ENCODE peak calls at places on chromosomes 16 and 17, in five cellular contexts. Z, N, T, J and V are unnamed samples.

GRCh38 chr17:64531955-64532371 is 25.2 kb downstream of the CEP95 start:
- DNase-seq in Z (no peak), N (no peak), T (no peak), J (no peak), V (no peak)

GRCh38 chr17:36024440-36024839 is 6.7 kb upstream of the CCL23 start:
- DNase-seq in Z (no peak), N (no peak), T (no peak), J (no peak), V (no peak)

GRCh38 chr17:40313660-40314556 is 4.9 kb downstream of the RARA start:
- DNase-seq in Z (peak), N (no peak), T (no peak), J (no peak), V (no peak)

GRCh38 chr17:71699907-71700306 is 420.9 kb upstream of the SOX9 start:
- DNase-seq in Z (no peak), N (no peak), T (no peak), J (no peak), V (no peak)

GRCh38 chr16:48612621-48613020 is 2.6 kb upstream of the N4BP1 start:
- DNase-seq in Z (no peak), N (no peak), T (no peak), J (no peak), V (no peak)

GRCh38 chr16:85354623-85355514 is 242.6 kb upstream of the CIBAR2 start:
- DNase-seq in Z (peak), N (no peak), T (no peak), J (no peak), V (no peak)

GRCh38 chr17:54439816-54440215 is 460.8 kb upstream of the TOM1L1 start:
- DNase-seq in Z (no peak), N (no peak), T (no peak), J (no peak), V (no peak)

GRCh38 chr16:11342021-11342855 is 3.0 kb upstream of the RMI2 start:
- DNase-seq in Z (no peak), N (no peak), T (no peak), J (no peak), V (no peak)

GRCh38 chr17:76243826-76244679 is 3.8 kb upstream of the RNF157 start:
- DNase-seq in Z (no peak), N (no peak), T (no peak), J (no peak), V (peak)

GRCh38 chr17:8832711-8833352 is 33.7 kb upstream of the MFSD6L start:
- DNase-seq in Z (no peak), N (peak), T (no peak), J (no peak), V (no peak)

GRCh38 chr16:49462989-49463371 is 89.4 kb downstream of the C16orf78 start:
- DNase-seq in Z (no peak), N (no peak), T (no peak), J (no peak), V (peak)

GRCh38 chr17:54096216-54096615 is 273.5 kb downstream of the KIF2B start:
- DNase-seq in Z (no peak), N (no peak), T (no peak), J (no peak), V (no peak)

GRCh38 chr16:11254913-11255736 is 879 bp downstream of the SOCS1 start:
- DNase-seq in Z (no peak), N (peak), T (peak), J (no peak), V (peak)

GRCh38 chr17:68048996-68049395 is 13.5 kb downstream of the KPNA2 start:
- DNase-seq in Z (no peak), N (no peak), T (no peak), J (no peak), V (no peak)

GRCh38 chr17:76700627-76701470 is 9.9 kb downstream of the MXRA7 start:
- DNase-seq in Z (peak), N (peak), T (no peak), J (peak), V (peak)

GRCh38 chr16:75534560-75535205 is 1.2 kb downstream of the CHST5 start:
- DNase-seq in Z (no peak), N (no peak), T (no peak), J (no peak), V (no peak)

GRCh38 chr17:75743625-75744206 is 21.3 kb downstream of the GALK1 start:
- DNase-seq in Z (no peak), N (no peak), T (no peak), J (no peak), V (no peak)

GRCh38 chr17:2453325-2453724 is 52.5 kb upstream of the MNT start:
- DNase-seq in Z (no peak), N (no peak), T (no peak), J (no peak), V (no peak)